ENCODE peak calls at places on chromosome 2, in eight cellular contexts. R, E, H, U, X, J, V and Q are unnamed samples.

GRCh38 chr2:187689372-187689771 is 135.1 kb upstream of the TFPI start:
- DNase-seq in R (no peak), E (peak; percentile 51), H (no peak), U (no peak), X (no peak), J (peak; percentile 39), V (no peak), Q (no peak)

GRCh38 chr2:70890469-70891065 is 45.1 kb upstream of the ATP6V1B1 start:
- DNase-seq in R (no peak), E (no peak), H (no peak), U (no peak), X (no peak), J (no peak), V (no peak), Q (no peak)

GRCh38 chr2:890791-891190 is 59.9 kb upstream of the SNTG2 start:
- DNase-seq in R (no peak), E (no peak), H (peak; percentile 90), U (no peak), X (no peak), J (no peak), V (peak; percentile 61), Q (no peak)

GRCh38 chr2:230987137-230988020 is 8.5 kb upstream of the SPATA3 start:
- DNase-seq in R (peak; percentile 54), E (peak; percentile 16), H (peak; percentile 45), U (no peak), X (peak; percentile 47), J (peak; percentile 71), V (peak; percentile 76), Q (peak; percentile 57)

GRCh38 chr2:25056391-25056821 is 14.5 kb downstream of the EFR3B start:
- DNase-seq in R (no peak), E (no peak), H (no peak), U (no peak), X (no peak), J (no peak), V (no peak), Q (no peak)

GRCh38 chr2:64586883-64587481 is 62.9 kb downstream of the AFTPH start:
- DNase-seq in R (no peak), E (peak; percentile 47), H (peak; percentile 29), U (peak; percentile 17), X (no peak), J (peak; percentile 77), V (peak; percentile 46), Q (peak; percentile 21)

GRCh38 chr2:69306897-69307695 is 79.9 kb downstream of the GFPT1 start:
- DNase-seq in R (peak; percentile 28), E (peak; percentile 52), H (peak; percentile 78), U (no peak), X (peak; percentile 70), J (peak; percentile 88), V (peak; percentile 78), Q (peak; percentile 60)

GRCh38 chr2:126643431-126643830 is 12.5 kb upstream of the GYPC start:
- DNase-seq in R (no peak), E (no peak), H (no peak), U (no peak), X (no peak), J (no peak), V (no peak), Q (no peak)

GRCh38 chr2:235394278-235394828 is 99.5 kb upstream of the AGAP1 start:
- DNase-seq in R (no peak), E (peak; percentile 89), H (peak; percentile 30), U (no peak), X (no peak), J (peak; percentile 88), V (peak; percentile 84), Q (no peak)

GRCh38 chr2:56130463-56131070 is 53.2 kb upstream of the CCDC85A start:
- DNase-seq in R (no peak), E (peak; percentile 9), H (peak; percentile 8), U (peak; percentile 3), X (no peak), J (peak; percentile 74), V (peak; percentile 23), Q (peak; percentile 5)

GRCh38 chr2:132621131-132621875 is 48.7 kb downstream of the LYPD1 start:
- DNase-seq in R (no peak), E (no peak), H (no peak), U (no peak), X (no peak), J (no peak), V (no peak), Q (no peak)

GRCh38 chr2:5392658-5393057 is 299.5 kb upstream of the SOX11 start:
- DNase-seq in R (no peak), E (peak; percentile 10), H (peak; percentile 0), U (no peak), X (no peak), J (peak; percentile 42), V (no peak), Q (no peak)

GRCh38 chr2:104862061-104862941 is 8.4 kb downstream of the POU3F3 start:
- DNase-seq in R (no peak), E (peak; percentile 70), H (no peak), U (no peak), X (no peak), J (no peak), V (no peak), Q (no peak)

GRCh38 chr2:42195559-42195958 is 26.4 kb downstream of the EML4 start:
- DNase-seq in R (no peak), E (peak; percentile 70), H (peak; percentile 38), U (no peak), X (no peak), J (peak; percentile 72), V (no peak), Q (no peak)

GRCh38 chr2:183264890-183265535 is 140.8 kb downstream of the NUP35 start:
- DNase-seq in R (no peak), E (no peak), H (no peak), U (no peak), X (no peak), J (no peak), V (no peak), Q (no peak)

GRCh38 chr2:196166876-196167275 is 4.5 kb downstream of the STK17B start:
- DNase-seq in R (no peak), E (peak; percentile 86), H (peak; percentile 37), U (peak; percentile 79), X (no peak), J (peak; percentile 92), V (peak; percentile 54), Q (no peak)

GRCh38 chr2:234989183-234989701 is 37.4 kb downstream of the SH3BP4 start:
- DNase-seq in R (no peak), E (peak; percentile 70), H (no peak), U (no peak), X (peak; percentile 77), J (no peak), V (no peak), Q (no peak)